ENCODE peak calls at places on chromosomes 1 and 21, in seven cellular contexts. One of them, this sample, is unnamed.

GRCh38 chr1:226095286-226095685 is 32.8 kb downstream of the H3-3A start:
- DNase-seq in left lung: no peak
- DNase-seq in LoVo: no peak
- DNase-seq in Caco-2: no peak
- DNase-seq in endothelial cell: no peak
- DNase-seq in stimulated activated CD4-positive, alpha-beta T cell treated with anti-CD3 and anti-CD28 coated beads, Interleukin-4, amount 100 ng/mL, for 4 hours: no peak
- DNase-seq in mammary epithelial cell: no peak
- DNase-seq in this sample: no peak

GRCh38 chr1:162682013-162682419 is 49.8 kb downstream of the DDR2 start:
- DNase-seq in left lung: no peak
- DNase-seq in LoVo: no peak
- DNase-seq in Caco-2: no peak
- DNase-seq in endothelial cell: no peak
- DNase-seq in stimulated activated CD4-positive, alpha-beta T cell treated with anti-CD3 and anti-CD28 coated beads, Interleukin-4, amount 100 ng/mL, for 4 hours: no peak
- DNase-seq in mammary epithelial cell: no peak
- DNase-seq in this sample: peak

GRCh38 chr1:222387020-222387816 is 160.7 kb downstream of the HHIPL2 start:
- DNase-seq in left lung: no peak
- DNase-seq in LoVo: no peak
- DNase-seq in Caco-2: peak
- DNase-seq in endothelial cell: peak
- DNase-seq in stimulated activated CD4-positive, alpha-beta T cell treated with anti-CD3 and anti-CD28 coated beads, Interleukin-4, amount 100 ng/mL, for 4 hours: no peak
- DNase-seq in mammary epithelial cell: no peak
- DNase-seq in this sample: no peak

GRCh38 chr1:76450229-76450628 is 375.7 kb downstream of the ST6GALNAC3 start:
- DNase-seq in left lung: no peak
- DNase-seq in LoVo: no peak
- DNase-seq in Caco-2: no peak
- DNase-seq in endothelial cell: no peak
- DNase-seq in stimulated activated CD4-positive, alpha-beta T cell treated with anti-CD3 and anti-CD28 coated beads, Interleukin-4, amount 100 ng/mL, for 4 hours: no peak
- DNase-seq in mammary epithelial cell: no peak
- DNase-seq in this sample: no peak

GRCh38 chr1:27719286-27720251 is 6.2 kb upstream of the FAM76A start:
- DNase-seq in left lung: no peak
- DNase-seq in LoVo: no peak
- DNase-seq in Caco-2: peak
- DNase-seq in endothelial cell: no peak
- DNase-seq in stimulated activated CD4-positive, alpha-beta T cell treated with anti-CD3 and anti-CD28 coated beads, Interleukin-4, amount 100 ng/mL, for 4 hours: no peak
- DNase-seq in mammary epithelial cell: peak
- DNase-seq in this sample: no peak

GRCh38 chr21:45957986-45958610 is 23.5 kb upstream of the COL6A1 start:
- DNase-seq in left lung: no peak
- DNase-seq in LoVo: no peak
- DNase-seq in Caco-2: no peak
- DNase-seq in endothelial cell: no peak
- DNase-seq in stimulated activated CD4-positive, alpha-beta T cell treated with anti-CD3 and anti-CD28 coated beads, Interleukin-4, amount 100 ng/mL, for 4 hours: no peak
- DNase-seq in mammary epithelial cell: no peak
- DNase-seq in this sample: no peak

GRCh38 chr1:185404864-185405568 is 88.0 kb upstream of the IVNS1ABP start:
- DNase-seq in left lung: no peak
- DNase-seq in LoVo: peak
- DNase-seq in Caco-2: no peak
- DNase-seq in endothelial cell: no peak
- DNase-seq in stimulated activated CD4-positive, alpha-beta T cell treated with anti-CD3 and anti-CD28 coated beads, Interleukin-4, amount 100 ng/mL, for 4 hours: no peak
- DNase-seq in mammary epithelial cell: no peak
- DNase-seq in this sample: no peak

GRCh38 chr1:5120559-5120958 is 466.1 kb downstream of the AJAP1 start:
- DNase-seq in left lung: no peak
- DNase-seq in LoVo: no peak
- DNase-seq in Caco-2: no peak
- DNase-seq in endothelial cell: no peak
- DNase-seq in stimulated activated CD4-positive, alpha-beta T cell treated with anti-CD3 and anti-CD28 coated beads, Interleukin-4, amount 100 ng/mL, for 4 hours: no peak
- DNase-seq in mammary epithelial cell: no peak
- DNase-seq in this sample: no peak

GRCh38 chr1:1221887-1222574 is 8.1 kb upstream of the TNFRSF4 start:
- DNase-seq in left lung: no peak
- DNase-seq in LoVo: no peak
- DNase-seq in Caco-2: no peak
- DNase-seq in endothelial cell: no peak
- DNase-seq in stimulated activated CD4-positive, alpha-beta T cell treated with anti-CD3 and anti-CD28 coated beads, Interleukin-4, amount 100 ng/mL, for 4 hours: no peak
- DNase-seq in mammary epithelial cell: no peak
- DNase-seq in this sample: no peak

GRCh38 chr1:17765444-17766411 is 10.6 kb downstream of the ACTL8 start:
- DNase-seq in left lung: no peak
- DNase-seq in LoVo: peak
- DNase-seq in Caco-2: no peak
- DNase-seq in endothelial cell: no peak
- DNase-seq in stimulated activated CD4-positive, alpha-beta T cell treated with anti-CD3 and anti-CD28 coated beads, Interleukin-4, amount 100 ng/mL, for 4 hours: no peak
- DNase-seq in mammary epithelial cell: peak
- DNase-seq in this sample: no peak

GRCh38 chr1:228647523-228648444 is 87.5 kb upstream of the RHOU start:
- DNase-seq in left lung: peak
- DNase-seq in LoVo: peak
- DNase-seq in Caco-2: peak
- DNase-seq in endothelial cell: peak
- DNase-seq in stimulated activated CD4-positive, alpha-beta T cell treated with anti-CD3 and anti-CD28 coated beads, Interleukin-4, amount 100 ng/mL, for 4 hours: peak
- DNase-seq in mammary epithelial cell: peak
- DNase-seq in this sample: peak

GRCh38 chr1:75712306-75712705 is 12.2 kb upstream of the ACADM start:
- DNase-seq in left lung: no peak
- DNase-seq in LoVo: no peak
- DNase-seq in Caco-2: no peak
- DNase-seq in endothelial cell: no peak
- DNase-seq in stimulated activated CD4-positive, alpha-beta T cell treated with anti-CD3 and anti-CD28 coated beads, Interleukin-4, amount 100 ng/mL, for 4 hours: no peak
- DNase-seq in mammary epithelial cell: no peak
- DNase-seq in this sample: no peak

GRCh38 chr1:200558866-200559459 is 61.6 kb downstream of the KIF14 start:
- DNase-seq in left lung: no peak
- DNase-seq in LoVo: peak
- DNase-seq in Caco-2: peak
- DNase-seq in endothelial cell: peak
- DNase-seq in stimulated activated CD4-positive, alpha-beta T cell treated with anti-CD3 and anti-CD28 coated beads, Interleukin-4, amount 100 ng/mL, for 4 hours: no peak
- DNase-seq in mammary epithelial cell: peak
- DNase-seq in this sample: no peak

GRCh38 chr1:31683997-31684396 is 19.8 kb downstream of the COL16A1 start:
- DNase-seq in left lung: no peak
- DNase-seq in LoVo: no peak
- DNase-seq in Caco-2: peak
- DNase-seq in endothelial cell: peak
- DNase-seq in stimulated activated CD4-positive, alpha-beta T cell treated with anti-CD3 and anti-CD28 coated beads, Interleukin-4, amount 100 ng/mL, for 4 hours: no peak
- DNase-seq in mammary epithelial cell: no peak
- DNase-seq in this sample: no peak

GRCh38 chr1:86409416-86410021 is 13.4 kb upstream of the ODF2L start:
- DNase-seq in left lung: peak
- DNase-seq in LoVo: no peak
- DNase-seq in Caco-2: no peak
- DNase-seq in endothelial cell: no peak
- DNase-seq in stimulated activated CD4-positive, alpha-beta T cell treated with anti-CD3 and anti-CD28 coated beads, Interleukin-4, amount 100 ng/mL, for 4 hours: no peak
- DNase-seq in mammary epithelial cell: no peak
- DNase-seq in this sample: no peak

GRCh38 chr1:16226129-16226494 is 10.9 kb downstream of the CPLANE2 start:
- DNase-seq in left lung: no peak
- DNase-seq in LoVo: no peak
- DNase-seq in Caco-2: no peak
- DNase-seq in endothelial cell: no peak
- DNase-seq in stimulated activated CD4-positive, alpha-beta T cell treated with anti-CD3 and anti-CD28 coated beads, Interleukin-4, amount 100 ng/mL, for 4 hours: no peak
- DNase-seq in mammary epithelial cell: no peak
- DNase-seq in this sample: no peak

GRCh38 chr21:42461881-42462877 is 33.8 kb downstream of the RSPH1 start:
- DNase-seq in left lung: no peak
- DNase-seq in LoVo: no peak
- DNase-seq in Caco-2: no peak
- DNase-seq in endothelial cell: no peak
- DNase-seq in stimulated activated CD4-positive, alpha-beta T cell treated with anti-CD3 and anti-CD28 coated beads, Interleukin-4, amount 100 ng/mL, for 4 hours: no peak
- DNase-seq in mammary epithelial cell: no peak
- DNase-seq in this sample: peak

GRCh38 chr1:77533660-77534295 is 148.7 kb downstream of the ZZZ3 start:
- DNase-seq in left lung: peak
- DNase-seq in LoVo: peak
- DNase-seq in Caco-2: peak
- DNase-seq in endothelial cell: peak
- DNase-seq in stimulated activated CD4-positive, alpha-beta T cell treated with anti-CD3 and anti-CD28 coated beads, Interleukin-4, amount 100 ng/mL, for 4 hours: peak
- DNase-seq in mammary epithelial cell: peak
- DNase-seq in this sample: peak

GRCh38 chr1:54942976-54943375 is 37.5 kb upstream of the TMEM61 start:
- DNase-seq in left lung: no peak
- DNase-seq in LoVo: no peak
- DNase-seq in Caco-2: no peak
- DNase-seq in endothelial cell: no peak
- DNase-seq in stimulated activated CD4-positive, alpha-beta T cell treated with anti-CD3 and anti-CD28 coated beads, Interleukin-4, amount 100 ng/mL, for 4 hours: no peak
- DNase-seq in mammary epithelial cell: no peak
- DNase-seq in this sample: no peak

This sample was measured in right lobe of liver.